ENCODE peak calls at places on chromosome 6, in seven cellular contexts. One of them, this sample, is unnamed.

GRCh38 chr6:104591573-104592334 is 268.0 kb downstream of the HACE1 start:
- DNase-seq in progenitor cell of endocrine pancreas: no peak
- DNase-seq in activated B cell treated with CpG ODN at 0.5 μM for 24 hours: no peak
- DNase-seq in Calu3: no peak
- DNase-seq in spleen: no peak
- DNase-seq in fibroblast of pulmonary artery: peak; percentile 72
- DNase-seq in nephron progenitor cell: no peak
- DNase-seq in this sample: no peak

GRCh38 chr6:90274481-90275030 is 22.1 kb downstream of the BACH2 start:
- DNase-seq in Calu3: no peak
- DNase-seq in spleen: peak; percentile 92
- DNase-seq in fibroblast of pulmonary artery: no peak
- DNase-seq in activated B cell treated with CpG ODN at 0.5 μM for 24 hours: peak; percentile 43
- DNase-seq in nephron progenitor cell: no peak
- DNase-seq in progenitor cell of endocrine pancreas: no peak
- DNase-seq in this sample: no peak

GRCh38 chr6:149503858-149504257 is 19.0 kb upstream of the ZC3H12D start:
- DNase-seq in progenitor cell of endocrine pancreas: no peak
- DNase-seq in Calu3: no peak
- DNase-seq in spleen: no peak
- DNase-seq in nephron progenitor cell: no peak
- DNase-seq in fibroblast of pulmonary artery: no peak
- DNase-seq in activated B cell treated with CpG ODN at 0.5 μM for 24 hours: no peak
- DNase-seq in this sample: no peak

GRCh38 chr6:121641158-121641557 is 205.7 kb downstream of the GJA1 start:
- DNase-seq in spleen: no peak
- DNase-seq in activated B cell treated with CpG ODN at 0.5 μM for 24 hours: no peak
- DNase-seq in fibroblast of pulmonary artery: no peak
- DNase-seq in progenitor cell of endocrine pancreas: no peak
- DNase-seq in nephron progenitor cell: no peak
- DNase-seq in Calu3: no peak
- DNase-seq in this sample: no peak

GRCh38 chr6:26422329-26422728 is 18.0 kb upstream of the BTN3A3 start:
- DNase-seq in activated B cell treated with CpG ODN at 0.5 μM for 24 hours: no peak
- DNase-seq in Calu3: no peak
- DNase-seq in spleen: no peak
- DNase-seq in progenitor cell of endocrine pancreas: no peak
- DNase-seq in fibroblast of pulmonary artery: no peak
- DNase-seq in nephron progenitor cell: no peak
- DNase-seq in this sample: no peak

GRCh38 chr6:117165921-117166499 is 99.3 kb upstream of the VGLL2 start:
- DNase-seq in Calu3: no peak
- DNase-seq in fibroblast of pulmonary artery: no peak
- DNase-seq in activated B cell treated with CpG ODN at 0.5 μM for 24 hours: no peak
- DNase-seq in nephron progenitor cell: no peak
- DNase-seq in progenitor cell of endocrine pancreas: no peak
- DNase-seq in spleen: no peak
- DNase-seq in this sample: no peak

GRCh38 chr6:27720607-27721580 is 191.3 kb downstream of the OR2B2 start:
- DNase-seq in nephron progenitor cell: peak; percentile 18
- DNase-seq in Calu3: no peak
- DNase-seq in activated B cell treated with CpG ODN at 0.5 μM for 24 hours: no peak
- DNase-seq in fibroblast of pulmonary artery: peak; percentile 20
- DNase-seq in spleen: no peak
- DNase-seq in progenitor cell of endocrine pancreas: no peak
- DNase-seq in this sample: no peak

GRCh38 chr6:18668994-18669393 is 281.8 kb downstream of the RNF144B start:
- DNase-seq in Calu3: no peak
- DNase-seq in activated B cell treated with CpG ODN at 0.5 μM for 24 hours: no peak
- DNase-seq in nephron progenitor cell: no peak
- DNase-seq in progenitor cell of endocrine pancreas: no peak
- DNase-seq in fibroblast of pulmonary artery: no peak
- DNase-seq in spleen: no peak
- DNase-seq in this sample: no peak

GRCh38 chr6:1679691-1680068 is 70.0 kb downstream of the FOXC1 start:
- DNase-seq in nephron progenitor cell: no peak
- DNase-seq in progenitor cell of endocrine pancreas: no peak
- DNase-seq in fibroblast of pulmonary artery: peak; percentile 27
- DNase-seq in spleen: no peak
- DNase-seq in activated B cell treated with CpG ODN at 0.5 μM for 24 hours: no peak
- DNase-seq in Calu3: peak; percentile 11
- DNase-seq in this sample: no peak

GRCh38 chr6:165985281-165985925 is 182.2 kb downstream of the TBXT start:
- DNase-seq in nephron progenitor cell: no peak
- DNase-seq in spleen: no peak
- DNase-seq in activated B cell treated with CpG ODN at 0.5 μM for 24 hours: no peak
- DNase-seq in Calu3: no peak
- DNase-seq in fibroblast of pulmonary artery: no peak
- DNase-seq in progenitor cell of endocrine pancreas: no peak
- DNase-seq in this sample: no peak

GRCh38 chr6:30907758-30908591 is at the start of gene GTF2H4:
- DNase-seq in Calu3: peak; percentile 99
- DNase-seq in spleen: peak; percentile 99
- DNase-seq in fibroblast of pulmonary artery: peak; percentile 99
- DNase-seq in progenitor cell of endocrine pancreas: peak; percentile 82
- DNase-seq in nephron progenitor cell: peak; percentile 91
- DNase-seq in activated B cell treated with CpG ODN at 0.5 μM for 24 hours: peak; percentile 76
- DNase-seq in this sample: peak; percentile 95

GRCh38 chr6:111381126-111381525 is 101.9 kb downstream of the REV3L start:
- DNase-seq in nephron progenitor cell: no peak
- DNase-seq in Calu3: no peak
- DNase-seq in activated B cell treated with CpG ODN at 0.5 μM for 24 hours: no peak
- DNase-seq in fibroblast of pulmonary artery: no peak
- DNase-seq in spleen: no peak
- DNase-seq in progenitor cell of endocrine pancreas: no peak
- DNase-seq in this sample: no peak

GRCh38 chr6:33112148-33112547 is 36.4 kb downstream of the HLA-DPB1 start:
- DNase-seq in Calu3: peak; percentile 62
- DNase-seq in progenitor cell of endocrine pancreas: no peak
- DNase-seq in fibroblast of pulmonary artery: peak; percentile 58
- DNase-seq in activated B cell treated with CpG ODN at 0.5 μM for 24 hours: no peak
- DNase-seq in nephron progenitor cell: no peak
- DNase-seq in spleen: no peak
- DNase-seq in this sample: no peak

GRCh38 chr6:76697585-76697984 is 625.1 kb upstream of the IMPG1 start:
- DNase-seq in spleen: no peak
- DNase-seq in progenitor cell of endocrine pancreas: no peak
- DNase-seq in fibroblast of pulmonary artery: peak; percentile 39
- DNase-seq in activated B cell treated with CpG ODN at 0.5 μM for 24 hours: no peak
- DNase-seq in nephron progenitor cell: no peak
- DNase-seq in Calu3: no peak
- DNase-seq in this sample: no peak

GRCh38 chr6:152313542-152314482 is 323.4 kb downstream of the SYNE1 start:
- DNase-seq in fibroblast of pulmonary artery: peak; percentile 84
- DNase-seq in Calu3: no peak
- DNase-seq in progenitor cell of endocrine pancreas: no peak
- DNase-seq in activated B cell treated with CpG ODN at 0.5 μM for 24 hours: no peak
- DNase-seq in nephron progenitor cell: no peak
- DNase-seq in spleen: no peak
- DNase-seq in this sample: no peak

GRCh38 chr6:7902221-7902620 is 8.4 kb downstream of the TXNDC5 start:
- DNase-seq in spleen: no peak
- DNase-seq in progenitor cell of endocrine pancreas: no peak
- DNase-seq in nephron progenitor cell: no peak
- DNase-seq in fibroblast of pulmonary artery: no peak
- DNase-seq in activated B cell treated with CpG ODN at 0.5 μM for 24 hours: no peak
- DNase-seq in Calu3: no peak
- DNase-seq in this sample: no peak

GRCh38 chr6:109526905-109527628 is 44.0 kb upstream of the ZBTB24 start:
- DNase-seq in progenitor cell of endocrine pancreas: peak; percentile 22
- DNase-seq in activated B cell treated with CpG ODN at 0.5 μM for 24 hours: peak; percentile 27
- DNase-seq in nephron progenitor cell: peak; percentile 49
- DNase-seq in spleen: no peak
- DNase-seq in fibroblast of pulmonary artery: peak; percentile 86
- DNase-seq in Calu3: peak; percentile 66
- DNase-seq in this sample: peak; percentile 52

GRCh38 chr6:81105998-81106397 is 646.5 kb downstream of the TENT5A start:
- DNase-seq in fibroblast of pulmonary artery: peak; percentile 1
- DNase-seq in Calu3: no peak
- DNase-seq in nephron progenitor cell: no peak
- DNase-seq in spleen: no peak
- DNase-seq in progenitor cell of endocrine pancreas: no peak
- DNase-seq in activated B cell treated with CpG ODN at 0.5 μM for 24 hours: no peak
- DNase-seq in this sample: no peak

GRCh38 chr6:27797960-27798359 is 114.2 kb downstream of the OR2B2 start:
- DNase-seq in spleen: no peak
- DNase-seq in progenitor cell of endocrine pancreas: no peak
- DNase-seq in Calu3: no peak
- DNase-seq in activated B cell treated with CpG ODN at 0.5 μM for 24 hours: no peak
- DNase-seq in fibroblast of pulmonary artery: no peak
- DNase-seq in nephron progenitor cell: no peak
- DNase-seq in this sample: no peak

GRCh38 chr6:114543696-114544095 is 200.9 kb upstream of the HS3ST5 start:
- DNase-seq in fibroblast of pulmonary artery: no peak
- DNase-seq in activated B cell treated with CpG ODN at 0.5 μM for 24 hours: no peak
- DNase-seq in progenitor cell of endocrine pancreas: no peak
- DNase-seq in Calu3: no peak
- DNase-seq in nephron progenitor cell: no peak
- DNase-seq in spleen: no peak
- DNase-seq in this sample: no peak

GRCh38 chr6:16419636-16420331 is 181.4 kb downstream of the GMPR start:
- DNase-seq in Calu3: no peak
- DNase-seq in fibroblast of pulmonary artery: no peak
- DNase-seq in progenitor cell of endocrine pancreas: no peak
- DNase-seq in activated B cell treated with CpG ODN at 0.5 μM for 24 hours: no peak
- DNase-seq in nephron progenitor cell: no peak
- DNase-seq in spleen: no peak
- DNase-seq in this sample: no peak

GRCh38 chr6:44609051-44609612 is 221.6 kb downstream of the CDC5L start:
- DNase-seq in progenitor cell of endocrine pancreas: no peak
- DNase-seq in activated B cell treated with CpG ODN at 0.5 μM for 24 hours: no peak
- DNase-seq in fibroblast of pulmonary artery: no peak
- DNase-seq in Calu3: no peak
- DNase-seq in spleen: no peak
- DNase-seq in nephron progenitor cell: no peak
- DNase-seq in this sample: no peak

GRCh38 chr6:127637830-127638229 is 60.9 kb downstream of the C6orf58 start:
- DNase-seq in activated B cell treated with CpG ODN at 0.5 μM for 24 hours: no peak
- DNase-seq in fibroblast of pulmonary artery: peak; percentile 31
- DNase-seq in nephron progenitor cell: no peak
- DNase-seq in spleen: no peak
- DNase-seq in progenitor cell of endocrine pancreas: no peak
- DNase-seq in Calu3: no peak
- DNase-seq in this sample: no peak

GRCh38 chr6:142195862-142196536 is 48.9 kb downstream of the VTA1 start:
- DNase-seq in Calu3: no peak
- DNase-seq in activated B cell treated with CpG ODN at 0.5 μM for 24 hours: no peak
- DNase-seq in spleen: no peak
- DNase-seq in nephron progenitor cell: no peak
- DNase-seq in fibroblast of pulmonary artery: no peak
- DNase-seq in progenitor cell of endocrine pancreas: no peak
- DNase-seq in this sample: no peak

GRCh38 chr6:137001287-137001976 is 43.3 kb downstream of the IL20RA start:
- DNase-seq in Calu3: no peak
- DNase-seq in spleen: no peak
- DNase-seq in activated B cell treated with CpG ODN at 0.5 μM for 24 hours: no peak
- DNase-seq in fibroblast of pulmonary artery: peak; percentile 10
- DNase-seq in nephron progenitor cell: peak; percentile 11
- DNase-seq in progenitor cell of endocrine pancreas: no peak
- DNase-seq in this sample: no peak

DNA sequence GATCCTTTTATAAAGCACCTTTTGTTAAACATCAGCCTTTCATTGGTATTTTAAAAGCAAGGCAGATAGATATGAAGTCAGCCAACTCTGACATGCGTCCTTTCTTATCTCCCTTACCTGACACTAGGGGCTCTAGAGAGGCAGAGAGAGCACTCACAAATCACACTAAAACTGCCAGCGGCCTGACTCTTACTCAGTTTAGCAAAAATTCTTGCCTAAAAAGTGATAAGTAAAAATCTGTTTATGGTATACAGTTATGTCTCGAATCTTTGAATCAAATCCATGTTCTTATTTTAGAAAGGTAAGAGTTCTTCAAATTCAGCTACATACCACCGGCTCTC is 10.4 kb upstream of the TDRD6 start:
- DNase-seq in spleen: no peak
- DNase-seq in Calu3: no peak
- DNase-seq in nephron progenitor cell: no peak
- DNase-seq in progenitor cell of endocrine pancreas: no peak
- DNase-seq in activated B cell treated with CpG ODN at 0.5 μM for 24 hours: no peak
- DNase-seq in fibroblast of pulmonary artery: no peak
- DNase-seq in this sample: no peak
- TF ChIP-seq CTCF in spleen: no peak
- TF ChIP-seq CTCF in Calu3: no peak
- TF ChIP-seq CTCF in nephron progenitor cell: peak; percentile 53
- TF ChIP-seq CTCF in progenitor cell of endocrine pancreas: peak; percentile 57
- TF ChIP-seq CTCF in activated B cell treated with CpG ODN at 0.5 μM for 24 hours: no peak
- TF ChIP-seq CTCF in fibroblast of pulmonary artery: peak; percentile 17
- TF ChIP-seq CTCF in this sample: peak; percentile 17

GRCh38 chr6:107318100-107318736 is 141.1 kb downstream of the PDSS2 start:
- DNase-seq in spleen: peak; percentile 72
- DNase-seq in nephron progenitor cell: peak; percentile 33
- DNase-seq in Calu3: peak; percentile 60
- DNase-seq in fibroblast of pulmonary artery: peak; percentile 71
- DNase-seq in progenitor cell of endocrine pancreas: no peak
- DNase-seq in activated B cell treated with CpG ODN at 0.5 μM for 24 hours: no peak
- DNase-seq in this sample: no peak
- TF ChIP-seq CTCF in spleen: peak; percentile 43
- TF ChIP-seq CTCF in nephron progenitor cell: peak; percentile 47
- TF ChIP-seq CTCF in Calu3: peak; percentile 47
- TF ChIP-seq CTCF in fibroblast of pulmonary artery: peak; percentile 89
- TF ChIP-seq CTCF in progenitor cell of endocrine pancreas: peak; percentile 66
- TF ChIP-seq CTCF in activated B cell treated with CpG ODN at 0.5 μM for 24 hours: no peak
- TF ChIP-seq CTCF in this sample: peak; percentile 45

GRCh38 chr6:51855310-51856082 is 231.9 kb downstream of the PKHD1 start:
- DNase-seq in Calu3: peak; percentile 39
- DNase-seq in fibroblast of pulmonary artery: peak; percentile 62
- DNase-seq in nephron progenitor cell: peak; percentile 30
- DNase-seq in progenitor cell of endocrine pancreas: no peak
- DNase-seq in spleen: no peak
- DNase-seq in activated B cell treated with CpG ODN at 0.5 μM for 24 hours: no peak
- DNase-seq in this sample: no peak
- TF ChIP-seq CTCF in Calu3: peak; percentile 67
- TF ChIP-seq CTCF in fibroblast of pulmonary artery: peak; percentile 60
- TF ChIP-seq CTCF in nephron progenitor cell: peak; percentile 78
- TF ChIP-seq CTCF in progenitor cell of endocrine pancreas: peak; percentile 82
- TF ChIP-seq CTCF in spleen: peak; percentile 70
- TF ChIP-seq CTCF in activated B cell treated with CpG ODN at 0.5 μM for 24 hours: peak; percentile 30
- TF ChIP-seq CTCF in this sample: peak; percentile 75

GRCh38 chr6:31918069-31918725 is 9.3 kb upstream of the C2 start:
- DNase-seq in activated B cell treated with CpG ODN at 0.5 μM for 24 hours: no peak
- DNase-seq in fibroblast of pulmonary artery: peak; percentile 18
- DNase-seq in progenitor cell of endocrine pancreas: no peak
- DNase-seq in Calu3: no peak
- DNase-seq in spleen: peak; percentile 13
- DNase-seq in nephron progenitor cell: no peak
- DNase-seq in this sample: no peak

GRCh38 chr6:31920803-31921202 is 6.7 kb upstream of the C2 start:
- DNase-seq in spleen: no peak
- DNase-seq in fibroblast of pulmonary artery: peak; percentile 25
- DNase-seq in activated B cell treated with CpG ODN at 0.5 μM for 24 hours: no peak
- DNase-seq in nephron progenitor cell: no peak
- DNase-seq in progenitor cell of endocrine pancreas: no peak
- DNase-seq in Calu3: no peak
- DNase-seq in this sample: no peak

GRCh38 chr6:31919624-31920303 is 7.8 kb upstream of the C2 start:
- DNase-seq in fibroblast of pulmonary artery: no peak
- DNase-seq in progenitor cell of endocrine pancreas: no peak
- DNase-seq in Calu3: peak; percentile 36
- DNase-seq in spleen: peak; percentile 1
- DNase-seq in nephron progenitor cell: no peak
- DNase-seq in activated B cell treated with CpG ODN at 0.5 μM for 24 hours: no peak
- DNase-seq in this sample: no peak

GRCh38 chr6:31927242-31927867 is at the start of gene C2:
- DNase-seq in Calu3: no peak
- DNase-seq in nephron progenitor cell: no peak
- DNase-seq in spleen: no peak
- DNase-seq in progenitor cell of endocrine pancreas: no peak
- DNase-seq in fibroblast of pulmonary artery: no peak
- DNase-seq in activated B cell treated with CpG ODN at 0.5 μM for 24 hours: no peak
- DNase-seq in this sample: no peak

GRCh38 chr6:31922942-31923341 is 4.6 kb upstream of the C2 start:
- DNase-seq in progenitor cell of endocrine pancreas: no peak
- DNase-seq in activated B cell treated with CpG ODN at 0.5 μM for 24 hours: no peak
- DNase-seq in spleen: peak; percentile 28
- DNase-seq in fibroblast of pulmonary artery: peak; percentile 29
- DNase-seq in Calu3: peak; percentile 53
- DNase-seq in nephron progenitor cell: no peak
- DNase-seq in this sample: no peak
- TF ChIP-seq CTCF in progenitor cell of endocrine pancreas: peak; percentile 25
- TF ChIP-seq CTCF in activated B cell treated with CpG ODN at 0.5 μM for 24 hours: no peak
- TF ChIP-seq CTCF in spleen: no peak
- TF ChIP-seq CTCF in fibroblast of pulmonary artery: peak; percentile 26
- TF ChIP-seq CTCF in Calu3: no peak
- TF ChIP-seq CTCF in nephron progenitor cell: no peak
- TF ChIP-seq CTCF in this sample: no peak

This sample was measured in CD14-positive monocyte.